ENCODE peak calls at places on chromosomes 13 and 19, in eight cellular contexts. L, M, P, Y, U, T, X and H are unnamed samples.
A peak's percentile ranks its signal among the peaks of the same experiment; 100 is the strongest.

GRCh38 chr19:50549059-50549926 is 18.9 kb downstream of the LRRC4B start:
- DNase-seq in P (no peak), M (no peak), T (no peak), X (no peak), L (no peak), Y (no peak), U (no peak), H (no peak)

GRCh38 chr19:15456441-15456840 is 6.7 kb upstream of the WIZ start:
- DNase-seq in U (no peak), X (no peak), T (no peak), P (no peak), Y (no peak), M (no peak), L (no peak), H (no peak)

GRCh38 chr13:47190696-47191095 is 293.8 kb upstream of the HTR2A start:
- DNase-seq in X (peak; percentile 93), T (no peak), L (no peak), U (no peak), M (no peak), Y (no peak), P (no peak), H (no peak)

GRCh38 chr13:20351279-20352022 is 119.3 kb upstream of the GJB6 start:
- DNase-seq in U (no peak), Y (no peak), M (peak; percentile 89), T (no peak), P (no peak), L (no peak), X (peak; percentile 89), H (no peak)

GRCh38 chr19:20423381-20424207 is 142.0 kb downstream of the ZNF737 start:
- DNase-seq in Y (no peak), T (peak; percentile 21), P (peak; percentile 35), U (peak; percentile 67), X (peak; percentile 71), M (peak; percentile 68), L (no peak), H (peak; percentile 18)

GRCh38 chr19:33550741-33551140 is 29.1 kb upstream of the PEPD start:
- DNase-seq in P (no peak), M (no peak), T (no peak), X (no peak), L (no peak), U (no peak), Y (no peak), H (no peak)

GRCh38 chr19:17765069-17765618 is 13.9 kb downstream of the FCHO1 start:
- DNase-seq in L (peak; percentile 21), Y (no peak), P (no peak), M (no peak), U (no peak), X (no peak), T (peak; percentile 37), H (no peak)

GRCh38 chr13:107867701-107868661 is 347.4 kb downstream of the LIG4 start:
- DNase-seq in M (no peak), Y (no peak), L (no peak), P (no peak), U (peak; percentile 60), T (peak; percentile 24), X (peak; percentile 71), H (peak; percentile 35)

GRCh38 chr19:1582201-1582600 is 10.5 kb downstream of the MBD3 start:
- DNase-seq in T (no peak), P (no peak), X (no peak), L (no peak), U (no peak), Y (no peak), M (no peak), H (no peak)

GRCh38 chr13:21060827-21061076 is 634 bp downstream of the LATS2 start:
- DNase-seq in U (no peak), Y (no peak), P (no peak), L (no peak), X (no peak), M (no peak), T (peak; percentile 7), H (no peak)

GRCh38 chr13:44141213-44141724 is 232.4 kb upstream of the SERP2 start:
- DNase-seq in L (no peak), Y (no peak), P (no peak), T (no peak), M (peak; percentile 31), U (no peak), X (no peak), H (peak; percentile 15)

GRCh38 chr13:44142911-44143665 is 230.5 kb upstream of the SERP2 start:
- DNase-seq in M (no peak), T (no peak), U (no peak), P (no peak), L (peak; percentile 45), X (peak; percentile 67), Y (no peak), H (no peak)

GRCh38 chr13:44140146-44140545 is 233.5 kb upstream of the SERP2 start:
- DNase-seq in Y (no peak), X (no peak), T (no peak), U (no peak), P (no peak), M (no peak), L (no peak), H (no peak)

GRCh38 chr13:44142540-44142867 is 231.1 kb upstream of the SERP2 start:
- DNase-seq in U (no peak), X (no peak), P (no peak), L (peak; percentile 26), T (no peak), Y (no peak), M (no peak), H (no peak)

GRCh38 chr13:44141725-44142539 is 231.7 kb upstream of the SERP2 start:
- DNase-seq in U (peak; percentile 97), T (peak; percentile 97), P (peak; percentile 96), M (peak; percentile 96), Y (peak; percentile 86), L (peak; percentile 83), X (peak; percentile 96), H (peak; percentile 99)
- TF ChIP-seq CTCF in U (peak; percentile 42), T (no peak), P (no peak), M (no peak), Y (peak; percentile 15), L (no peak), X (peak; percentile 3), H (no peak)

GRCh38 chr19:45772130-45772880 is 3.3 kb upstream of the SIX5 start:
- DNase-seq in X (no peak), Y (no peak), P (no peak), T (no peak), L (no peak), M (no peak), U (no peak), H (no peak)
- TF ChIP-seq CTCF in X (no peak), Y (no peak), P (no peak), T (no peak), L (no peak), M (no peak), U (no peak), H (no peak)

GRCh38 chr13:51924756-51925544 is 63.2 kb downstream of the CCDC70 start:
- DNase-seq in T (no peak), X (no peak), P (no peak), M (no peak), U (no peak), L (no peak), Y (no peak), H (no peak)

GRCh38 chr13:51925865-51926527 is 64.2 kb downstream of the CCDC70 start:
- DNase-seq in X (no peak), M (no peak), T (no peak), Y (no peak), P (no peak), U (no peak), L (no peak), H (no peak)

GRCh38 chr13:51921790-51922740 is 60.3 kb downstream of the CCDC70 start:
- DNase-seq in P (no peak), U (no peak), L (no peak), X (peak; percentile 31), Y (no peak), M (no peak), T (no peak), H (no peak)

GRCh38 chr13:51922771-51923480 is 61.2 kb downstream of the CCDC70 start:
- DNase-seq in L (no peak), P (no peak), Y (no peak), M (no peak), T (no peak), U (no peak), X (no peak), H (no peak)

DNA sequence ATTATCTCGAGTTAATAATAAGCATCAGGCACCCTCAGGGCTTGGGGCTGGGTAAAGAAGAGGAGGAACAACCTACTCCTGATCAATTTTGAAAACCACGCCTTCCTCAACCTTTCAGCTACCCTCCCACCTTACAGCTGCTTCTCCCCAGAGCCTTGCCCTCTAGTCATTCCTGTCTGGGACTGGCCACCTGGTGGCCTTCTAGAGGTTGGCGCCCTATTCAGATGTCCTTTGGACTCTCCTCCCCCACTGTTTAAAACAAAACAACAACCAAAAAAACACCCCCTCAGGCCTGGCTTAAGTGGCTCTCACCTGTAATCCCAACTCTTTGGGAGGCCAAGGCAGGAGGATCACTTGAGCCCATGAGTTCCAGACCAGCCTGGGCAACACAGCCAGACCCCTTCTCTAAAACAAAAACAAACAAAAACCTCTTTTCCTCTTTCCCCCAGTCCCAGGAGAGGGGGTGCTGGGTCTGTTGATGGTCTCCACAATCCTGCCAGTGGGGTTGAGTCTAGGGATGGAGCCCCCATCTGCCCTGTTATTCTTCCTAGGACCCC is 62.3 kb downstream of the CCDC70 start:
- DNase-seq in T (no peak), X (no peak), M (no peak), P (no peak), U (no peak), L (peak; percentile 30), Y (no peak), H (no peak)
- TF ChIP-seq CTCF in T (no peak), X (peak; percentile 34), M (peak; percentile 24), P (peak; percentile 17), U (no peak), L (no peak), Y (no peak), H (no peak)

GRCh38 chr19:57389730-57390598 is at the start of gene ZNF548:
- DNase-seq in U (peak; percentile 100), L (peak; percentile 85), T (peak; percentile 96), X (peak; percentile 99), Y (peak; percentile 93), P (peak; percentile 98), M (peak; percentile 99), H (peak; percentile 87)
- TF ChIP-seq CTCF in U (peak; percentile 62), L (no peak), T (no peak), X (peak; percentile 37), Y (peak; percentile 49), P (no peak), M (peak; percentile 30), H (no peak)

GRCh38 chr13:109868583-109869311 is 82.4 kb upstream of the IRS2 start:
- DNase-seq in U (no peak), X (no peak), T (no peak), P (peak; percentile 43), M (no peak), Y (no peak), L (peak; percentile 28), H (no peak)

GRCh38 chr13:109867766-109868165 is 81.4 kb upstream of the IRS2 start:
- DNase-seq in P (no peak), M (no peak), L (no peak), U (no peak), X (peak; percentile 18), Y (no peak), T (no peak), H (no peak)

GRCh38 chr13:109871018-109871370 is 84.6 kb upstream of the IRS2 start:
- DNase-seq in M (peak; percentile 30), Y (no peak), L (no peak), T (no peak), X (peak; percentile 46), U (no peak), P (no peak), H (no peak)

GRCh38 chr13:109870281-109871017 is 84.1 kb upstream of the IRS2 start:
- DNase-seq in M (no peak), Y (no peak), P (no peak), L (no peak), T (no peak), U (no peak), X (no peak), H (no peak)

GRCh38 chr13:109869312-109870237 is 83.2 kb upstream of the IRS2 start:
- DNase-seq in X (peak; percentile 62), M (peak; percentile 66), P (peak; percentile 76), U (peak; percentile 76), Y (no peak), L (peak; percentile 70), T (no peak), H (no peak)
- TF ChIP-seq CTCF in X (peak; percentile 37), M (no peak), P (no peak), U (peak; percentile 34), Y (no peak), L (peak; percentile 54), T (no peak), H (no peak)